ENCODE peak calls at places on chromosomes 4 and X, in six cellular contexts. H is glutamatergic neuron; M is SJCRH30; G is stimulated activated CD4-positive, alpha-beta T cell treated with anti-CD3 and anti-CD28 coated beads, Interleukin-4, amount 100 ng/mL, for 48 hours; S is transverse colon; L is iris pigment epithelial cell. O is an unnamed sample.

GRCh38 chr4:54658321-54659093 is 750 bp downstream of the KIT start:
- DNase-seq in S (peak), H (peak), G (peak), L (peak), M (peak), O (peak)

GRCh38 chr4:109046549-109047171 is 255.8 kb downstream of the COL25A1 start:
- DNase-seq in L (peak), G (no peak), M (no peak), H (no peak), S (no peak), O (no peak)

GRCh38 chrX:105543271-105543670 is 279.1 kb upstream of the NRK start:
- DNase-seq in S (no peak), H (no peak), M (no peak), G (no peak), L (no peak), O (no peak)

GRCh38 chr4:40952672-40953071 is 202.9 kb downstream of the NSUN7 start:
- DNase-seq in S (no peak), G (no peak), H (no peak), L (no peak), M (no peak), O (no peak)

GRCh38 chr4:82801910-82802521 is 3.4 kb upstream of the SCD5 start:
- DNase-seq in L (peak), M (no peak), S (no peak), G (no peak), H (peak), O (no peak)

GRCh38 chrX:106726485-106727437 is at the start of gene RNF128:
- DNase-seq in H (peak), S (peak), L (peak), M (no peak), G (peak), O (peak)

GRCh38 chrX:49915352-49916222 is 6.8 kb upstream of the CLCN5 start:
- DNase-seq in H (peak), G (peak), S (peak), M (peak), L (peak), O (no peak)

GRCh38 chr4:186854256-186854655 is 130.6 kb upstream of the FAT1 start:
- DNase-seq in S (no peak), L (peak), G (no peak), M (peak), H (no peak), O (no peak)

GRCh38 chrX:80022363-80023031 is 7.9 kb downstream of the TBX22 start:
- DNase-seq in M (no peak), H (no peak), S (no peak), L (no peak), G (no peak), O (no peak)

GRCh38 chr4:69532125-69532524 is 36.4 kb upstream of the UGT2B4 start:
- DNase-seq in H (no peak), S (no peak), G (no peak), M (no peak), L (no peak), O (no peak)

GRCh38 chr4:108637856-108638255 is 12.5 kb upstream of the OSTC start:
- DNase-seq in M (no peak), H (no peak), L (no peak), G (no peak), S (no peak), O (no peak)

GRCh38 chrX:68375803-68376202 is 57.5 kb downstream of the OPHN1 start:
- DNase-seq in H (no peak), S (no peak), L (no peak), G (no peak), M (no peak), O (no peak)

O was measured in T47D.